ENCODE peak calls at places on chromosomes 6 and 20, in six cellular contexts. V is colonic mucosa, K is right cardiac atrium, W is heart left ventricle, O is AG04450, L is uterus. X is an unnamed sample.

GRCh38 chr20:38109657-38110524 is 55.2 kb downstream of the TGM2 start:
- DNase-seq in K (peak; percentile 89), W (peak; percentile 92), O (no peak), L (peak; percentile 82), V (peak; percentile 50), X (peak; percentile 81)

GRCh38 chr6:44667226-44667625 is 279.7 kb downstream of the CDC5L start:
- DNase-seq in L (no peak), V (no peak), O (peak; percentile 55), K (no peak), W (no peak), X (no peak)

GRCh38 chr6:44228836-44229235 is 5.4 kb downstream of the SLC29A1 start:
- DNase-seq in W (no peak), K (no peak), V (no peak), O (no peak), L (no peak), X (no peak)

GRCh38 chr20:39075731-39076130 is 113.6 kb downstream of the DHX35 start:
- DNase-seq in L (no peak), W (no peak), V (no peak), K (no peak), O (no peak), X (no peak)

GRCh38 chr20:32559753-32560380 is 25.3 kb downstream of the NOL4L start:
- DNase-seq in V (no peak), O (no peak), K (no peak), W (no peak), L (no peak), X (no peak)

GRCh38 chr20:2518558-2518957 is 9.8 kb upstream of the ZNF343 start:
- DNase-seq in W (no peak), K (no peak), V (no peak), O (no peak), L (no peak), X (no peak)

GRCh38 chr6:150998992-150999975 is 133.8 kb downstream of the MTHFD1L start:
- DNase-seq in V (no peak), K (no peak), W (no peak), O (no peak), L (no peak), X (no peak)

GRCh38 chr6:31791324-31792089 is 4.0 kb downstream of the VARS1 start:
- DNase-seq in K (peak; percentile 61), V (no peak), L (peak; percentile 64), W (no peak), O (no peak), X (no peak)

GRCh38 chr20:25553819-25554296 is 31.5 kb downstream of the NINL start:
- DNase-seq in O (no peak), L (no peak), K (no peak), W (no peak), V (no peak), X (no peak)

GRCh38 chr20:52518735-52519134 is 327.2 kb upstream of the ZFP64 start:
- DNase-seq in L (no peak), O (no peak), W (no peak), V (no peak), K (no peak), X (no peak)

GRCh38 chr6:40477246-40478126 is 109.7 kb downstream of the LRFN2 start:
- DNase-seq in W (no peak), O (no peak), L (no peak), K (no peak), V (no peak), X (no peak)

GRCh38 chr6:104633125-104633524 is 226.6 kb downstream of the HACE1 start:
- DNase-seq in V (no peak), K (no peak), L (no peak), W (no peak), O (no peak), X (no peak)

GRCh38 chr6:84882768-84883766 is 118.7 kb upstream of the TBX18 start:
- DNase-seq in O (no peak), K (no peak), W (no peak), V (no peak), L (no peak), X (no peak)

GRCh38 chr6:88650029-88650619 is 313.3 kb downstream of the RNGTT start:
- DNase-seq in O (peak; percentile 57), V (no peak), L (no peak), W (no peak), K (no peak), X (no peak)

GRCh38 chr20:24785141-24785924 is 163.7 kb upstream of the CST7 start:
- DNase-seq in V (no peak), O (no peak), L (no peak), W (no peak), K (no peak), X (no peak)

GRCh38 chr6:138996524-138996923 is 8.5 kb upstream of the REPS1 start:
- DNase-seq in V (peak; percentile 40), O (no peak), W (no peak), K (no peak), L (no peak), X (no peak)

GRCh38 chr6:150567360-150567759 is 32.3 kb upstream of the PLEKHG1 start:
- DNase-seq in W (no peak), L (no peak), K (no peak), V (peak; percentile 37), O (no peak), X (no peak)

GRCh38 chr6:129865013-129865412 is 3.9 kb upstream of the TMEM244 start:
- DNase-seq in L (no peak), W (no peak), K (no peak), V (no peak), O (no peak), X (no peak)

GRCh38 chr6:56259682-56260081 is 12.3 kb upstream of the COL21A1 start:
- DNase-seq in O (no peak), K (peak; percentile 22), V (no peak), L (no peak), W (no peak), X (no peak)

GRCh38 chr6:4610256-4610655 is 165.9 kb upstream of the CDYL start:
- DNase-seq in W (peak; percentile 62), L (peak; percentile 75), K (peak; percentile 88), V (peak; percentile 26), O (no peak), X (peak; percentile 62)

GRCh38 chr6:128068110-128068460 is 167.2 kb upstream of the THEMIS start:
- DNase-seq in V (no peak), K (peak; percentile 46), W (peak; percentile 68), L (no peak), O (no peak), X (no peak)

GRCh38 chr6:153511896-153512496 is 380.9 kb upstream of the RGS17 start:
- DNase-seq in L (no peak), K (no peak), O (peak; percentile 6), W (no peak), V (no peak), X (no peak)

GRCh38 chr6:30570263-30570662 is 979 bp upstream of the ABCF1 start:
- DNase-seq in O (no peak), K (no peak), L (no peak), W (no peak), V (no peak), X (no peak)
- H3K4me3 ChIP-seq in O (peak overlapping the region; percentile 73), K (peak overlapping the region; percentile 68), L (peak overlapping the region; percentile 74), W (peak overlapping the region; percentile 95), V (peak overlapping the region; percentile 73), X (peak overlapping the region; percentile 82)

DNA sequence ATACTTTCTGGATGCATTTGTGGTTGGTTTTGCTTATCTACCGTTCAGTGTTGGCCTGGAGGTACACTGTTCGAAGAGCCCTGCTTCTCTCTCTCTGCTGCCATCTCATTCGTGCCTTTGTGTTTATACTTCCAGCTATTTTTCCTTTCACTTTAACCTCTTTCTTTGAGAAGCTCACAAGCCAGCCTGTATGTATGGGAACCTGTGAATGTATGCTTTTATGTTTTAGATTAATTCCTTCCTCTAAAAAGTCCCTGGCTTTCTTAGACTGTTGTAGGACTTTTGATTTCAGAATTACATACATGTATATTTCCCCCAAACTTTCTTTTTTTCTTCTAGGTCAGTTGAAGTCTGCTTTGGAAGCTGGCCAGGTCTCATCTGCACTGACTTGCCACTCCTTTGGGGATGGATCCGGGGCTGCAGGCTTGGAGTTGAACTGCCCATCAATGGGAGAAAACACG is 83.0 kb downstream of the SCAND1 start:
- DNase-seq in K (peak; percentile 64), L (peak; percentile 33), O (no peak), V (peak; percentile 22), W (peak; percentile 44), X (peak; percentile 21)
- H3K4me3 ChIP-seq in K (no peak overlapping the region), L (no peak overlapping the region), O (peak overlapping the region; percentile 0), V (no peak overlapping the region), W (peak overlapping the region; percentile 19), X (peak overlapping the region; percentile 11)

DNA sequence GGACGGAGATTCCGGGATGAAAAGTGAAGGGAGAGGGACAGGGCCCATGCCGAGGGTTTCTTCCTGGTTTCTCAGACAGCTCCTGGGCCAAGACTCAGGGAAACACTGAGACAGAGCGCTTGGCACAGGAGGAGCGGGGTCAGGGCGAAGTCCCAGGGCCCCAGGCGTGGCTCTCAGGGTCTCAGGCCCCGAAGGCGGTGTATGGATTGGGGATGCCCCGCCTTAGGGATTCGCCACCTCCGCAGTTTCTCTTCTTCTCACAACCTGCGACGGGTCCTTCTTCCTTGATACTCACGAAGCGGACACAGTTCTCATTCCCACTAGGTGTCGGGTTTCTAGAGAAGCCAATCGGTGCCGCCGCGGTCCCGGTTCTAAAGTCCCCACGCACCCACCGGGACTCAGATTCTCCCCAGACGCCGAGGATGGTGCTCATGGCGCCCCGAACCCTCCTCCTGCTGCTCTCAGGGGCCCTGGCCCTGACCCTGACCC is 55.0 kb upstream of the HLA-A start:
- DNase-seq in V (peak; percentile 77), W (peak; percentile 39), L (peak; percentile 54), K (peak; percentile 80), O (no peak), X (peak; percentile 36)
- H3K4me3 ChIP-seq in V (peak overlapping the region; percentile 50), W (peak overlapping the region; percentile 69), L (no peak overlapping the region), K (peak overlapping the region; percentile 59), O (peak overlapping the region; percentile 63), X (peak overlapping the region; percentile 73)

GRCh38 chr6:125919618-125920017 is 37.0 kb upstream of the HINT3 start:
- DNase-seq in L (no peak), V (no peak), K (no peak), O (no peak), W (no peak), X (no peak)
- H3K4me3 ChIP-seq in L (no peak overlapping the region), V (peak overlapping the region; percentile 32), K (peak overlapping the region; percentile 16), O (peak overlapping the region; percentile 8), W (peak overlapping the region; percentile 44), X (peak overlapping the region; percentile 44)

GRCh38 chr6:7110092-7110792 is 2.5 kb downstream of the RREB1 start:
- DNase-seq in L (no peak), W (no peak), V (no peak), K (no peak), O (no peak), X (no peak)
- H3K4me3 ChIP-seq in L (peak overlapping the region; percentile 81), W (peak overlapping the region; percentile 99), V (peak overlapping the region; percentile 92), K (peak overlapping the region; percentile 79), O (peak overlapping the region; percentile 88), X (peak overlapping the region; percentile 93)

DNA sequence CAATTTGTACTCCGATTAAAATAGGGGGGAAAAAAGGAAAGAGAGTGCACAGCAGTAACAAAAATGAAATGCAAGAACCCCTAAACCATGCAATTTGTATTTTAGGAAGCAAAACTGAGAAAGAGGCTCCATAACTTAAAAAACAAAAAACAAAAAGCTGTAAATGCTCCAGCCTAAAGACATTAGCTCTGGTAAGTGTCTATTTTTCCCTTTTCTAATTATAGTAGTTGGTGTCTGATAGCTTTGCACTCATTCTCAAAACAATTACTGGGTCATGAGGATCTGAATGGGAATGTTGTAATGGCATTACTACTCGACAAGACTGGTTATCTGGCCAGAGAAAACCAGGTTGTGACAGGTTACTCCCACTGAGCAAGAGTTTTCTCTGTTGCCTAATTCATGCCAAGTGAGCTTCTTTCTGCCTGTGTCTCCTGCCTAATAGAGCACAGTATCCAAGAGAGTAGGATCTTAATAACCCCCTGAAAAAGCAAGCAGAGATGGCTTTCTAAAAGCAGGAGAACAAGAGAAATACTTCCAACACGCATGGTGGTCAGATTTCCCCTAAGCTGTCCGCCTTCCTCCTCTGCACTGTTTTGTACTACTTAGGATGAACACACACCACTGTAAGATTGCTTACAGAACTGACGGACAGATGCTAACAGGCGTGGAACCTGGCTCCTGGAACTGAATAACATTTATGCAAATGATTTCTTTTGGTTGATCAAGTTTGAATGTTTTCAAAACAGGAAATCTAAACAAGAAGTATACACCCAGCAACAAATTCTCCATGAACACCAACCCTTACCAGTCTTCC is 86.4 kb downstream of the FKBP5 start:
- DNase-seq in K (no peak), O (no peak), V (no peak), L (no peak), W (no peak), X (no peak)
- H3K4me3 ChIP-seq in K (no peak overlapping the region), O (peak overlapping the region; percentile 11), V (no peak overlapping the region), L (no peak overlapping the region), W (peak overlapping the region; percentile 46), X (peak overlapping the region; percentile 48)

X was measured in left ventricle myocardium inferior.